ENCODE peak calls at places on chromosomes 3 and 15, in seven cellular contexts. One of them, this sample, is unnamed.
A peak's percentile ranks its signal among the peaks of the same experiment; 100 is the strongest.

GRCh38 chr3:140720242-140720641 is 42.4 kb downstream of the TRIM42 start:
- DNase-seq in psoas muscle: no peak
- DNase-seq in cardiac muscle cell: no peak
- DNase-seq in skeletal muscle cell: peak; percentile 56
- DNase-seq in DND-41: no peak
- DNase-seq in astrocyte of the spinal cord: no peak
- DNase-seq in GM12865: no peak
- DNase-seq in this sample: no peak

GRCh38 chr15:35117508-35118280 is 32.6 kb upstream of the NANOGP8 start:
- DNase-seq in astrocyte of the spinal cord: no peak
- DNase-seq in DND-41: no peak
- DNase-seq in skeletal muscle cell: no peak
- DNase-seq in psoas muscle: no peak
- DNase-seq in cardiac muscle cell: no peak
- DNase-seq in GM12865: no peak
- DNase-seq in this sample: no peak

GRCh38 chr3:45123030-45123429 is 23.1 kb downstream of the CDCP1 start:
- DNase-seq in DND-41: no peak
- DNase-seq in skeletal muscle cell: peak; percentile 92
- DNase-seq in cardiac muscle cell: peak; percentile 78
- DNase-seq in astrocyte of the spinal cord: peak; percentile 82
- DNase-seq in GM12865: no peak
- DNase-seq in psoas muscle: no peak
- DNase-seq in this sample: no peak

GRCh38 chr3:126081618-126082333 is 2.1 kb downstream of the SLC41A3 start:
- DNase-seq in skeletal muscle cell: no peak
- DNase-seq in cardiac muscle cell: peak; percentile 38
- DNase-seq in DND-41: no peak
- DNase-seq in psoas muscle: peak; percentile 86
- DNase-seq in GM12865: no peak
- DNase-seq in astrocyte of the spinal cord: peak; percentile 48
- DNase-seq in this sample: no peak

GRCh38 chr3:135161425-135161824 is 366.4 kb downstream of the EPHB1 start:
- DNase-seq in cardiac muscle cell: no peak
- DNase-seq in skeletal muscle cell: no peak
- DNase-seq in GM12865: no peak
- DNase-seq in DND-41: no peak
- DNase-seq in astrocyte of the spinal cord: no peak
- DNase-seq in psoas muscle: no peak
- DNase-seq in this sample: no peak

GRCh38 chr3:135650309-135650708 is 315.2 kb upstream of the PPP2R3A start:
- DNase-seq in GM12865: no peak
- DNase-seq in astrocyte of the spinal cord: no peak
- DNase-seq in DND-41: no peak
- DNase-seq in skeletal muscle cell: no peak
- DNase-seq in psoas muscle: no peak
- DNase-seq in cardiac muscle cell: no peak
- DNase-seq in this sample: no peak

GRCh38 chr3:10223676-10224639 is 24.3 kb upstream of the TATDN2 start:
- DNase-seq in cardiac muscle cell: no peak
- DNase-seq in skeletal muscle cell: no peak
- DNase-seq in DND-41: no peak
- DNase-seq in GM12865: peak; percentile 94
- DNase-seq in astrocyte of the spinal cord: no peak
- DNase-seq in psoas muscle: no peak
- DNase-seq in this sample: peak; percentile 27

GRCh38 chr3:5687230-5687629 is 499.7 kb downstream of the EDEM1 start:
- DNase-seq in GM12865: peak; percentile 45
- DNase-seq in skeletal muscle cell: no peak
- DNase-seq in astrocyte of the spinal cord: no peak
- DNase-seq in psoas muscle: no peak
- DNase-seq in cardiac muscle cell: no peak
- DNase-seq in DND-41: no peak
- DNase-seq in this sample: no peak

GRCh38 chr3:107650788-107651187 is 128.0 kb downstream of the BBX start:
- DNase-seq in DND-41: no peak
- DNase-seq in GM12865: peak; percentile 9
- DNase-seq in skeletal muscle cell: no peak
- DNase-seq in cardiac muscle cell: no peak
- DNase-seq in astrocyte of the spinal cord: no peak
- DNase-seq in psoas muscle: no peak
- DNase-seq in this sample: no peak

GRCh38 chr15:48974865-48975264 is 11.1 kb upstream of the SHC4 start:
- DNase-seq in DND-41: no peak
- DNase-seq in GM12865: no peak
- DNase-seq in psoas muscle: no peak
- DNase-seq in astrocyte of the spinal cord: no peak
- DNase-seq in cardiac muscle cell: peak; percentile 50
- DNase-seq in skeletal muscle cell: no peak
- DNase-seq in this sample: no peak

GRCh38 chr3:9179826-9180763 is 69.4 kb downstream of the SRGAP3 start:
- DNase-seq in DND-41: peak; percentile 41
- DNase-seq in GM12865: peak; percentile 49
- DNase-seq in cardiac muscle cell: no peak
- DNase-seq in astrocyte of the spinal cord: no peak
- DNase-seq in skeletal muscle cell: no peak
- DNase-seq in psoas muscle: no peak
- DNase-seq in this sample: peak; percentile 56

GRCh38 chr3:134790099-134790498 is 5.0 kb upstream of the EPHB1 start:
- DNase-seq in cardiac muscle cell: no peak
- DNase-seq in psoas muscle: no peak
- DNase-seq in DND-41: no peak
- DNase-seq in GM12865: no peak
- DNase-seq in skeletal muscle cell: no peak
- DNase-seq in astrocyte of the spinal cord: no peak
- DNase-seq in this sample: no peak

GRCh38 chr15:57398336-57398735 is 22.0 kb downstream of the CGNL1 start:
- DNase-seq in GM12865: no peak
- DNase-seq in astrocyte of the spinal cord: no peak
- DNase-seq in psoas muscle: no peak
- DNase-seq in cardiac muscle cell: no peak
- DNase-seq in DND-41: no peak
- DNase-seq in skeletal muscle cell: no peak
- DNase-seq in this sample: no peak

GRCh38 chr3:77196146-77196545 is 156.2 kb downstream of the ROBO2 start:
- DNase-seq in DND-41: no peak
- DNase-seq in cardiac muscle cell: no peak
- DNase-seq in GM12865: no peak
- DNase-seq in skeletal muscle cell: no peak
- DNase-seq in psoas muscle: no peak
- DNase-seq in astrocyte of the spinal cord: no peak
- DNase-seq in this sample: no peak

GRCh38 chr3:123679712-123680386 is 95.0 kb upstream of the HACD2 start:
- DNase-seq in skeletal muscle cell: no peak
- DNase-seq in cardiac muscle cell: peak; percentile 15
- DNase-seq in GM12865: no peak
- DNase-seq in astrocyte of the spinal cord: no peak
- DNase-seq in DND-41: no peak
- DNase-seq in psoas muscle: no peak
- DNase-seq in this sample: no peak

GRCh38 chr3:133754973-133755828 is 9.0 kb downstream of the TF start:
- DNase-seq in cardiac muscle cell: no peak
- DNase-seq in skeletal muscle cell: no peak
- DNase-seq in astrocyte of the spinal cord: no peak
- DNase-seq in psoas muscle: no peak
- DNase-seq in GM12865: no peak
- DNase-seq in DND-41: no peak
- DNase-seq in this sample: no peak

GRCh38 chr3:126692858-126693257 is 11.2 kb upstream of the CHCHD6 start:
- DNase-seq in cardiac muscle cell: no peak
- DNase-seq in psoas muscle: no peak
- DNase-seq in astrocyte of the spinal cord: no peak
- DNase-seq in DND-41: no peak
- DNase-seq in GM12865: no peak
- DNase-seq in skeletal muscle cell: no peak
- DNase-seq in this sample: no peak

GRCh38 chr3:4988815-4989648 is 9.8 kb downstream of the BHLHE40 start:
- DNase-seq in psoas muscle: peak; percentile 69
- DNase-seq in astrocyte of the spinal cord: no peak
- DNase-seq in skeletal muscle cell: peak; percentile 60
- DNase-seq in GM12865: no peak
- DNase-seq in DND-41: no peak
- DNase-seq in cardiac muscle cell: peak; percentile 32
- DNase-seq in this sample: no peak

DNA sequence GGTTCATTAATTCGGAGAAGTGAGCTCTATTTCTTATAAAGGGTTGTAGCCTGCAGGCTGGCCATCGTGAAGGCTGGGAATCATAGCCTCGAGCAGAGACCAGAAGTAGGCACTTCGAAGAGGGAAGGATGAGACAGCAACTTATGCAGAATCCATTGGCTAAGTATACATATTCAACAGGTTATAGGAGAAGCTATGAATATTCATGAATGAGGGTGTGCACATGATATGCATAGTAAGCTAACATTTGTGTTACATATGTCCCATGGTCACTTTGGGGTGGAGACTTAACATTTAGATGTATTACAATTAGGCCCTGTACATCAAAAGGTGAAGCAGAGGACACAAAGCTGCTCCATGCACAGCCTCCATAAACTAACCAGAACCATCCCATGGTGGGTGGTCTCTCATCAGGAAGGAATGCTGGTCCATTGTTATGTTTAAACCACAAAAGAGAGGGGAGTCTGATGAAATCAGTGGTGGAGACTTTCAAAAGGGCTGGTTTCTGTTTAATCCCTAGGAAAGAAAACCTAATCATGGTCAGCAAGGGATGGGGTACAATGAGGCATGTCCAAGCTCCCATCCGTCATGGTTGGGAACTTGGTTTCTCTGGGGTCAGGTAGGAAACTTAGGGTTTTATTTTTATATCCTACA is 80.8 kb upstream of the FHIT start:
- DNase-seq in DND-41: no peak
- DNase-seq in skeletal muscle cell: no peak
- DNase-seq in astrocyte of the spinal cord: peak; percentile 6
- DNase-seq in psoas muscle: no peak
- DNase-seq in cardiac muscle cell: no peak
- DNase-seq in GM12865: no peak
- DNase-seq in this sample: no peak
- H3K4me3 ChIP-seq in DND-41: no peak overlapping the region
- H3K4me3 ChIP-seq in skeletal muscle cell: no peak overlapping the region
- H3K4me3 ChIP-seq in astrocyte of the spinal cord: no peak overlapping the region
- H3K4me3 ChIP-seq in psoas muscle: no peak overlapping the region
- H3K4me3 ChIP-seq in cardiac muscle cell: no peak overlapping the region
- H3K4me3 ChIP-seq in GM12865: no peak overlapping the region
- H3K4me3 ChIP-seq in this sample: no peak overlapping the region

DNA sequence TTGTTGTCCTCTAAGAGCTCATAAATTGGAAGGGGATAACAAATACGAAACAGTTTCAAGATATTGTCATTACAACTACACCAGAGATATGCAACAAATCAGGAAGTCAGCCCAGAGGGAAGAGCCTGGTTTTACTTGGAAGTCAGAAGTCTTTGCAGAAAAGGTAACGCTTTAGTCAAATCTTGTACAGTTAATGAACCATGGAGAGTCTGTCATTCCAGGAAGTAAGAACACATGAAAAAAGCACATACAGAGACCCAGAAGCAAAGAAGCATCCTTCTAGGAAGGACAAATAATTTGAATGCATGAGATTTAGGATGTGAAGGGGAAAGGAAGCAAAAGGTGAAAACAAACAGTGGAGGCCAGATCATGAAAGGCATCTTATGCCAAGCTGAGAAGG is 19.6 kb downstream of the DYNC1LI1 start:
- DNase-seq in cardiac muscle cell: no peak
- DNase-seq in DND-41: no peak
- DNase-seq in psoas muscle: no peak
- DNase-seq in GM12865: no peak
- DNase-seq in astrocyte of the spinal cord: no peak
- DNase-seq in skeletal muscle cell: no peak
- DNase-seq in this sample: no peak
- H3K4me3 ChIP-seq in cardiac muscle cell: no peak overlapping the region
- H3K4me3 ChIP-seq in DND-41: no peak overlapping the region
- H3K4me3 ChIP-seq in psoas muscle: no peak overlapping the region
- H3K4me3 ChIP-seq in GM12865: no peak overlapping the region
- H3K4me3 ChIP-seq in astrocyte of the spinal cord: no peak overlapping the region
- H3K4me3 ChIP-seq in skeletal muscle cell: no peak overlapping the region
- H3K4me3 ChIP-seq in this sample: no peak overlapping the region

DNA sequence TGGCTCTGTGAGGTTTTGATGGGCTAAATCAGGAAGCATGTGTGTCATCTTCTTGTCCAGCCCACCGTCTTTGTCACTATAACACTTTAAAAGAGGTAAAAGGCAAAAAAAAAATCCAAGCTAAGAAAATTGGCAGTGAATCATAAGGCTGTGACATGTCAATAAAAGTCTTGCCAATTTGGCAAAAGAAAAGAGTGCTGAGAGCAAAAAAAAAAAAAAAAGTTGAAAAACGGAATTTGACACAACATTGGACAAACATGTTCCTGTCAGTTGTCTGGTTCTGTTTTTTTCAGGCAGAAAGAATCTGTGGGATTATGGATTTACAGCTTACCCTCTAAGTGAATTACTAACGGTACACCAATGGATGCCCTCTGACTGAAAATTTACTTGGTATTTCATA is 225.2 kb upstream of the SOX2 start:
- DNase-seq in astrocyte of the spinal cord: no peak
- DNase-seq in psoas muscle: no peak
- DNase-seq in GM12865: no peak
- DNase-seq in DND-41: no peak
- DNase-seq in skeletal muscle cell: no peak
- DNase-seq in cardiac muscle cell: no peak
- DNase-seq in this sample: no peak
- H3K4me3 ChIP-seq in astrocyte of the spinal cord: no peak overlapping the region
- H3K4me3 ChIP-seq in psoas muscle: no peak overlapping the region
- H3K4me3 ChIP-seq in GM12865: no peak overlapping the region
- H3K4me3 ChIP-seq in DND-41: no peak overlapping the region
- H3K4me3 ChIP-seq in skeletal muscle cell: no peak overlapping the region
- H3K4me3 ChIP-seq in cardiac muscle cell: no peak overlapping the region
- H3K4me3 ChIP-seq in this sample: no peak overlapping the region

GRCh38 chr3:142027713-142028112 is 121.6 kb downstream of the TFDP2 start:
- DNase-seq in cardiac muscle cell: peak; percentile 49
- DNase-seq in DND-41: peak; percentile 59
- DNase-seq in GM12865: peak; percentile 58
- DNase-seq in astrocyte of the spinal cord: no peak
- DNase-seq in psoas muscle: no peak
- DNase-seq in skeletal muscle cell: no peak
- DNase-seq in this sample: no peak

GRCh38 chr3:142029052-142029642 is 120.2 kb downstream of the TFDP2 start:
- DNase-seq in skeletal muscle cell: no peak
- DNase-seq in cardiac muscle cell: no peak
- DNase-seq in DND-41: no peak
- DNase-seq in astrocyte of the spinal cord: no peak
- DNase-seq in psoas muscle: no peak
- DNase-seq in GM12865: peak; percentile 75
- DNase-seq in this sample: no peak

GRCh38 chr3:142028174-142028833 is 121.0 kb downstream of the TFDP2 start:
- DNase-seq in psoas muscle: no peak
- DNase-seq in astrocyte of the spinal cord: peak; percentile 90
- DNase-seq in skeletal muscle cell: peak; percentile 53
- DNase-seq in DND-41: peak; percentile 67
- DNase-seq in cardiac muscle cell: peak; percentile 86
- DNase-seq in GM12865: peak; percentile 90
- DNase-seq in this sample: peak; percentile 80

GRCh38 chr3:142026333-142026732 is 123.0 kb downstream of the TFDP2 start:
- DNase-seq in astrocyte of the spinal cord: no peak
- DNase-seq in DND-41: no peak
- DNase-seq in GM12865: no peak
- DNase-seq in psoas muscle: no peak
- DNase-seq in cardiac muscle cell: no peak
- DNase-seq in skeletal muscle cell: no peak
- DNase-seq in this sample: no peak

DNA sequence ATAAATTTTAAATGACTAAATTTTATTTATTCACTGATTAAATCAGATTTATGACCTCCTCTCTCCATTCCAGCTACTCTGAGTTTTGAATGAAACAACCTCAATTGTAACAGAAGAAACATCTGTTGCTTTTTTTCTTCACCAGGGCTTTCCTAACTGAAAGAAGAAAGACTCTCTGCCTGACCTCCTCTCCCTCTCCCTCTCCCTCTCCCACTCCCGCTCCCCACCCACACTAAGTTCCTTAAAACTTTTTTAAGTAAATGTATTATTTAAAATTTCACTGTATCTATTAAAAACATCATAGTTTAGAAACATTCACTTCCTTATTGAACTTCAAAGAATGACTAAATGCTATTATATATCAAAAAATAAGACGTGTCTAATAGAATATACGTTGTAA is 122.0 kb downstream of the TFDP2 start:
- DNase-seq in DND-41: peak; percentile 43
- DNase-seq in astrocyte of the spinal cord: peak; percentile 14
- DNase-seq in cardiac muscle cell: peak; percentile 22
- DNase-seq in psoas muscle: no peak
- DNase-seq in skeletal muscle cell: no peak
- DNase-seq in GM12865: peak; percentile 7
- DNase-seq in this sample: no peak
- H3K4me3 ChIP-seq in DND-41: peak overlapping the region; percentile 92
- H3K4me3 ChIP-seq in astrocyte of the spinal cord: peak overlapping the region; percentile 65
- H3K4me3 ChIP-seq in cardiac muscle cell: peak overlapping the region; percentile 58
- H3K4me3 ChIP-seq in psoas muscle: peak overlapping the region; percentile 63
- H3K4me3 ChIP-seq in skeletal muscle cell: peak overlapping the region; percentile 59
- H3K4me3 ChIP-seq in GM12865: peak overlapping the region; percentile 78
- H3K4me3 ChIP-seq in this sample: peak overlapping the region; percentile 55